ENCODE peak calls at places on chromosomes 12 and 14, in eight cellular contexts. K is psoas muscle; S is substantia nigra; F is caudate nucleus; N is CD4-positive, CD25-positive, alpha-beta regulatory T cell; H is left ventricle myocardium inferior; G is tibial nerve; R is prostate gland. T is an unnamed sample.

GRCh38 chr12:24661657-24662096 is 287.2 kb downstream of the BCAT1 start:
- DNase-seq in F (no peak), H (no peak), R (no peak), K (peak), S (peak), N (no peak), G (peak), T (no peak)

GRCh38 chr14:68396411-68396930 is 396.4 kb downstream of the ZFP36L1 start:
- DNase-seq in F (no peak), H (no peak), R (no peak), N (no peak), S (no peak), K (no peak), G (no peak), T (no peak)

GRCh38 chr12:117022465-117022864 is 76.8 kb downstream of the TESC start:
- DNase-seq in R (no peak), N (no peak), S (no peak), K (no peak), G (no peak), H (no peak), F (no peak), T (no peak)

GRCh38 chr14:100709956-100710284 is 16.8 kb upstream of the DLK1 start:
- DNase-seq in N (no peak), R (no peak), G (no peak), H (no peak), S (no peak), K (no peak), F (no peak), T (no peak)

GRCh38 chr12:18054925-18055324 is 35.1 kb downstream of the RERGL start:
- DNase-seq in N (no peak), K (no peak), H (no peak), G (no peak), S (no peak), R (no peak), F (no peak), T (no peak)

GRCh38 chr12:102992297-102992696 is 34.8 kb downstream of the ASCL1 start:
- DNase-seq in F (no peak), S (no peak), K (no peak), G (no peak), N (no peak), R (no peak), H (no peak), T (no peak)

GRCh38 chr12:42679402-42679801 is 89.9 kb upstream of the PRICKLE1 start:
- DNase-seq in K (no peak), H (no peak), G (no peak), R (no peak), N (no peak), S (no peak), F (no peak), T (no peak)

GRCh38 chr12:80838708-80839107 is 99.0 kb downstream of the LIN7A start:
- DNase-seq in S (no peak), K (no peak), H (no peak), G (no peak), N (no peak), F (no peak), R (no peak), T (no peak)

GRCh38 chr12:5081016-5081415 is 37.3 kb downstream of the KCNA5 start:
- DNase-seq in R (no peak), K (peak), N (no peak), H (peak), S (no peak), G (no peak), F (no peak), T (no peak)

DNA sequence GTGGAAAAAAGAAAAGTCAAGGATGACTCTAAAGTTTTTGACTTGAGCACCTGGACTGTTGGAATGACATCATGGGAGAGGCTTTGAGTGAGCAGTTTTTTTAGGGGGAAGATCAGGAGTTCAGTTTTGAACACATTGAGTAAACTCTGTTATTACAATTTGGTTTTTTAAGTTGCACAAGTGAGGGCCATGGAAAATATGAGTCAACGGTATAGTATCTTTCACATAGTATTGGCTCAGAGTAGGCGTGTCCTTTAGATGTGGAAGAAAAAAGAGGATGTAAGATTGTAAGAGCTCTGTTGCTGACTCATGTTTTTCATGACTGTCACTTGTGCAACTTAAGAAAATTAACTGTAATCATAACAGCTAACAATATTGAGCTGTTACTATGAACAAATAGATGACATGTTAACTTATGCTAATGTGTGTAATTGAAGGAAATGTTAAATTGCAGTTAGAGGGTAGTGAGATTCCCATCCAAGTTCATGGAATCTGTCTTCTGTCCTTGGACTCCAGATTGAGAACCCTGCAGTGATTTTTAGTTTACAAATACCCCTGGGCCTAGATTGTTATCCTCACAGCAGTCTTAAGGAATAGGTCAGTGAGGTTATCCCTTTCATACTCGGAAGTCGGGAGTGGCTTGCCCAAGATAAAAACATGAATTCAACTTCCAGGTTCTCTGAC is 48.1 kb upstream of the ATP2B1 start:
- DNase-seq in G (peak), F (no peak), H (no peak), R (no peak), K (no peak), N (peak), S (no peak), T (no peak)
- H3K27ac ChIP-seq in G (peak), F (no peak), H (no peak), R (no peak), K (no peak), N (peak), S (no peak), T (no peak)

DNA sequence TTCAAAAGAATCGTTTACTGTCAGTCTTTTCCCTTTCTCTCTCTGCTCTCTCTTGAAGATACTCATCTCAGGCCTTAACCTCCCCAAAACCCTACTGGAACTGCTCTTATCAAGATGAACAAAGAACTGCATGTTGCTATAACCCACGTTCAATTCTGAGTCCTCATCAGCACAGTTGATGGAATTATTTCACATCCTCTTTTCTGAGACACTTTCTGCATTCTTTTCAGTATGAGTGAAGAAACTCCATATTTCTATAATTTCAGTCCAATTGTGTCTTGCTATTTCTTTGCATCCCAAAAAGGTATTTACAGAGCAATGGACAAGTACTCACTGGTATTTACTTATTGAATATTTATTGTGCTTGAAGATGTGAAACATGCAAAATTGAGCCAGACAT is 160.1 kb upstream of the CPNE8 start:
- DNase-seq in R (no peak), F (no peak), N (no peak), K (no peak), H (no peak), S (no peak), G (no peak), T (no peak)
- H3K27ac ChIP-seq in R (no peak), F (no peak), N (no peak), K (no peak), H (no peak), S (no peak), G (no peak), T (no peak)

GRCh38 chr14:64745511-64746041 is 41.4 kb downstream of the PLEKHG3 start:
- DNase-seq in F (no peak), K (peak), R (no peak), N (no peak), G (no peak), S (no peak), H (no peak), T (no peak)
- H3K27ac ChIP-seq in F (peak), K (peak), R (no peak), N (no peak), G (peak), S (peak), H (peak), T (no peak)

GRCh38 chr12:66269757-66270383 is 32.4 kb upstream of the HELB start:
- DNase-seq in S (no peak), R (no peak), F (no peak), K (no peak), G (peak), N (peak), H (no peak), T (no peak)

GRCh38 chr12:66272650-66273049 is 29.6 kb upstream of the HELB start:
- DNase-seq in F (no peak), K (no peak), S (no peak), H (no peak), G (no peak), N (no peak), R (no peak), T (no peak)

GRCh38 chr12:66269142-66269541 is 33.2 kb upstream of the HELB start:
- DNase-seq in K (no peak), F (no peak), G (no peak), R (no peak), S (no peak), N (no peak), H (no peak), T (no peak)

GRCh38 chr12:66270613-66271012 is 31.7 kb upstream of the HELB start:
- DNase-seq in N (no peak), R (no peak), S (no peak), K (no peak), F (no peak), H (no peak), G (no peak), T (no peak)

GRCh38 chr12:66268562-66268961 is 33.7 kb upstream of the HELB start:
- DNase-seq in H (no peak), N (peak), S (no peak), F (no peak), K (no peak), R (no peak), G (no peak), T (no peak)
- H3K27ac ChIP-seq in H (no peak), N (no peak), S (no peak), F (no peak), K (no peak), R (no peak), G (no peak), T (no peak)

DNA sequence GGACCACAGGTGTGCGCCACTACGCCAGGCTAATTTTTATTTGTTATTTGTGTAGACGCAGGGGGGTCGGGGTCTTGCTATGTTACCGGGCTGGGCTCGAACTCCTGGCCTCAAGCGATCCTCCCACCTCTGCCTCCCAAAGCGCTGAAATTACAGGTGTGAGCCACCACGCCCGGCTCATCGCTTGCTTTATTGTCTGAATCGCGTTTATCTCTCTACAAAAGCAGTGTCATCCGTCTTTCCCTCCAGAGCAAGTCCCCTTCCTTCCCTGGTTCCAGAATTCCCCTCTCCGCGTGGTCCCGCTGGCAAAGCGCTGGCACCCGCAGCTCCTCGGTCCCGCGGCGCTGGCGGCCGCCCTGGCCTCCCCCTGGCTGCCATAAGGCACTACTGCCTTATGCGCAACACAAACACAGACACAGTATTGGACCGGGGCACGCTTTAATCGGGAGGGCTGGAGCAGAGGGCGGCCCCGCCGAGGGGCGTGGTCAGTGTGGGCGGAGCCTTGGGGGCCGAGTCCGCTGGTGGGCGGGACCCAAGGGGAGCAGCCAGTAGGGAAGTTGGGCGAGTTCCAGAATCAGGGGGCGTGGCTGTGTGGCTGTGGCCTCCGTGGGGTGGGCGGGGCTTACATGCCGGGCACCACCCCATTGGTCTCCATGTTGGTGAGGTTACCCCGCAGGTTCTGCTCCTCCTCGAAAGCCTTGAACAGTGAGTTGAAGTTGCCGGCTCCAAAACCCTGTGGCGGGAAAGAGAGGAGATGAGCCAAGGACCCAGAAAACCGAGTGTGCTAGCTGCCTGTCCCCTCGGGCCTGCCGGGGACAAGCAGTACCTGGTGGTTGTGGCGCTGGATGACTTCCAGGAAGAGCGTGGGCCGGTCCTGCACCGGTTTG is 19.3 kb downstream of the HPD start:
- DNase-seq in K (peak), G (peak), S (peak), F (peak), H (peak), R (peak), N (peak), T (peak)
- H3K27ac ChIP-seq in K (peak), G (peak), S (peak), F (no peak), H (peak), R (peak), N (peak), T (peak)

DNA sequence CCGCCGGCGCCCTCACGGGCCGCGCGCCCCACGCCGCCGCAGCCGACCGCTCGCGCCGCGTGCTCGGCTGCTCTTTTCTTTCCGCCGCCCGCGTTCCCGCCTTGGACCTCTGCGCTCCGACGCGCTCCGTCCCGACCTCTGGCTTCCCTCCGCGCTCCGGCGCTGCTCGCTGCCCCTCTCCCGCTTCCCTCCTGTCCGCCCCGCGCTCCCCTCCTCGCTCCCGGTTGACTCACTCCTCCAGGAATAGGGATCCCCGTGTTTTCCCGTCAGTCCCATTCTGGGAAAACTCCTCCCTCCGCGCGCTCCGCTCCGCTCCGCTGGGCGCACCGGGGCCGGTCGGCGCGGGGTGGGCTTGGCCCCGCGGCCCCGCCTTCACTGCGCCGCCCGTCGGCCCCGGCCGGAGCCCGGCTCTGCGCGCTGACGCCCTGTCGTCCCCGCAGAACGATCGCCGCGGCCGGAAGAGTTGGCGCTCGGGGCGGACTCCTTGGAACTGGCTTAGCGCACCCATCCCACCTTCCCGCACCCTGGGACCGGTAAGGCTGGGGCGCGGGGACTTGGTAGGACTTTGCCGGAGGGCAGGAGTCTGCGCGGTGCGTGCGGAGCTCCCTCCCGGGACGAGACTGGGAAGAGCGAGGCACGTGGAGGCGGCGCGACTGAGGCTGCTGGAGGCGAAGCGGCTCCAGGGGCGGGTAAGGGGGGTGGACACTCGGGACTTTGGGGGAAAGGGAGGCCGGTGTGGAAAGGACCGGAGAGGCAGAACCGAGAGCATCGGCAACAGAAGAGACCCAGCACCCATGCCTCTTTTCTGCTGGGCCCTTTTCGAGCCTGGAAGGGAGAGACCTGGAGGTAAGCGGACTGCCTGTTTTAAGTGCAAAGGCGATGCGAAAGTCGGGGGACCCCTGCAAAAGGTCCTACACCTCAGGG is 573 bp downstream of the TEAD4 start:
- DNase-seq in H (peak), R (peak), S (no peak), K (peak), F (no peak), G (peak), N (peak), T (no peak)
- H3K27ac ChIP-seq in H (peak), R (peak), S (no peak), K (peak), F (no peak), G (peak), N (no peak), T (no peak)

GRCh38 chr12:104793968-104794367 is 164.1 kb downstream of the SLC41A2 start:
- DNase-seq in N (no peak), K (no peak), H (no peak), G (no peak), R (no peak), F (no peak), S (no peak), T (no peak)

GRCh38 chr12:104790296-104791125 is 167.6 kb downstream of the SLC41A2 start:
- DNase-seq in H (peak), F (no peak), K (peak), G (peak), R (no peak), S (no peak), N (peak), T (peak)

GRCh38 chr12:104788848-104789271 is 169.2 kb downstream of the SLC41A2 start:
- DNase-seq in F (no peak), N (no peak), K (no peak), S (no peak), H (no peak), G (no peak), R (no peak), T (no peak)

GRCh38 chr12:104793280-104793679 is 164.8 kb downstream of the SLC41A2 start:
- DNase-seq in R (no peak), H (no peak), N (no peak), F (no peak), K (no peak), G (no peak), S (no peak), T (no peak)

DNA sequence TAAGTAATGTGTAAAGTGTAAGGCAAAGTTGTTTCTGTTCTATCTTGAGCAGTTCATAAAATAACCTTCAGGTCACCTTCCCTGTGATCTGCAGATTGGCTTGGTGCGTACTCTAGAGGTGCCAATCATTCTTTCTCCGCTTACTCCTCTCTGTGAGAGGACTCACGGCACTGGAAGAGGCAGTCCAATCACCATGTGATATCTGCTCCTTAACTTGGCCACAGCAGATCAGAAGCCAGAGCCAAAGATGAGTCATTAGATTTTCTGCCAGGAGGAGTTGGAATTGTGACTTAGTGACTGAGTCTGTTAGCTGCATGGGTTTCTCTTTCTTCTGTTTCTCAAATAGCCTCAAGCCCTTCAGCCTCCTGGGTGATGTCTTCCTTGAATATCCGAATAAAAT is 165.5 kb downstream of the SLC41A2 start:
- DNase-seq in N (no peak), K (no peak), S (no peak), F (no peak), R (peak), H (no peak), G (peak), T (no peak)
- H3K27ac ChIP-seq in N (no peak), K (no peak), S (no peak), F (no peak), R (no peak), H (no peak), G (no peak), T (no peak)

GRCh38 chr12:31897791-31898503 is 61.3 kb upstream of the RESF1 start:
- DNase-seq in R (no peak), G (peak), S (no peak), K (no peak), H (peak), N (no peak), F (no peak), T (no peak)
- H3K27ac ChIP-seq in R (no peak), G (no peak), S (no peak), K (no peak), H (peak), N (peak), F (no peak), T (peak)

T was measured in CD4-positive, alpha-beta T cell.